ENCODE peak calls at places on chromosomes 2 and 18, in seven cellular contexts. One of them, this sample, is unnamed.

GRCh38 chr2:240508832-240509545 is 48.8 kb downstream of the ANKMY1 start:
- DNase-seq in astrocyte: no peak
- DNase-seq in hepatocyte: no peak
- DNase-seq in K562: no peak
- DNase-seq in RWPE1: no peak
- DNase-seq in neural progenitor cell: no peak
- DNase-seq in CD8-positive, alpha-beta T cell: peak
- DNase-seq in this sample: no peak

GRCh38 chr2:222311321-222311977 is 12.7 kb upstream of the PAX3 start:
- DNase-seq in neural progenitor cell: peak
- DNase-seq in hepatocyte: no peak
- DNase-seq in astrocyte: no peak
- DNase-seq in K562: no peak
- DNase-seq in RWPE1: no peak
- DNase-seq in CD8-positive, alpha-beta T cell: no peak
- DNase-seq in this sample: no peak

GRCh38 chr2:57434952-57435351 is 611.7 kb upstream of the VRK2 start:
- DNase-seq in CD8-positive, alpha-beta T cell: no peak
- DNase-seq in astrocyte: no peak
- DNase-seq in RWPE1: no peak
- DNase-seq in K562: no peak
- DNase-seq in hepatocyte: no peak
- DNase-seq in neural progenitor cell: no peak
- DNase-seq in this sample: no peak

GRCh38 chr2:152322222-152322621 is 12.8 kb upstream of the FMNL2 start:
- DNase-seq in CD8-positive, alpha-beta T cell: no peak
- DNase-seq in K562: no peak
- DNase-seq in RWPE1: no peak
- DNase-seq in astrocyte: no peak
- DNase-seq in neural progenitor cell: no peak
- DNase-seq in hepatocyte: no peak
- DNase-seq in this sample: no peak

GRCh38 chr2:31654241-31654640 is 73.5 kb upstream of the SRD5A2 start:
- DNase-seq in astrocyte: no peak
- DNase-seq in hepatocyte: peak
- DNase-seq in K562: no peak
- DNase-seq in RWPE1: no peak
- DNase-seq in CD8-positive, alpha-beta T cell: no peak
- DNase-seq in neural progenitor cell: no peak
- DNase-seq in this sample: no peak

GRCh38 chr2:191688934-191689695 is 11.2 kb downstream of the NABP1 start:
- DNase-seq in K562: no peak
- DNase-seq in RWPE1: peak
- DNase-seq in neural progenitor cell: no peak
- DNase-seq in hepatocyte: peak
- DNase-seq in CD8-positive, alpha-beta T cell: no peak
- DNase-seq in astrocyte: peak
- DNase-seq in this sample: no peak

GRCh38 chr2:47869859-47870258 is 36.4 kb downstream of the FBXO11 start:
- DNase-seq in neural progenitor cell: peak
- DNase-seq in astrocyte: peak
- DNase-seq in RWPE1: no peak
- DNase-seq in CD8-positive, alpha-beta T cell: no peak
- DNase-seq in hepatocyte: no peak
- DNase-seq in K562: no peak
- DNase-seq in this sample: peak

GRCh38 chr18:32776525-32776924 is 3.7 kb upstream of the KLHL14 start:
- DNase-seq in astrocyte: no peak
- DNase-seq in neural progenitor cell: no peak
- DNase-seq in K562: no peak
- DNase-seq in hepatocyte: no peak
- DNase-seq in CD8-positive, alpha-beta T cell: no peak
- DNase-seq in RWPE1: no peak
- DNase-seq in this sample: no peak

GRCh38 chr2:842151-842792 is 108.4 kb upstream of the SNTG2 start:
- DNase-seq in hepatocyte: no peak
- DNase-seq in RWPE1: no peak
- DNase-seq in astrocyte: no peak
- DNase-seq in CD8-positive, alpha-beta T cell: no peak
- DNase-seq in K562: no peak
- DNase-seq in neural progenitor cell: no peak
- DNase-seq in this sample: no peak

GRCh38 chr2:1988049-1988448 is 243.7 kb upstream of the PXDN start:
- DNase-seq in K562: no peak
- DNase-seq in neural progenitor cell: no peak
- DNase-seq in astrocyte: no peak
- DNase-seq in RWPE1: no peak
- DNase-seq in hepatocyte: no peak
- DNase-seq in CD8-positive, alpha-beta T cell: no peak
- DNase-seq in this sample: no peak

GRCh38 chr2:19021100-19021476 is 337.3 kb downstream of the OSR1 start:
- DNase-seq in neural progenitor cell: peak
- DNase-seq in K562: no peak
- DNase-seq in astrocyte: peak
- DNase-seq in hepatocyte: peak
- DNase-seq in CD8-positive, alpha-beta T cell: no peak
- DNase-seq in RWPE1: peak
- DNase-seq in this sample: no peak

GRCh38 chr2:74569686-74570085 is 15.2 kb downstream of the DOK1 start:
- DNase-seq in astrocyte: no peak
- DNase-seq in neural progenitor cell: no peak
- DNase-seq in hepatocyte: no peak
- DNase-seq in CD8-positive, alpha-beta T cell: no peak
- DNase-seq in RWPE1: no peak
- DNase-seq in K562: no peak
- DNase-seq in this sample: no peak

GRCh38 chr2:20300656-20301055 is 50.0 kb downstream of the PUM2 start:
- DNase-seq in RWPE1: no peak
- DNase-seq in hepatocyte: no peak
- DNase-seq in astrocyte: no peak
- DNase-seq in neural progenitor cell: no peak
- DNase-seq in K562: no peak
- DNase-seq in CD8-positive, alpha-beta T cell: no peak
- DNase-seq in this sample: no peak

GRCh38 chr2:179265082-179265575 is 497 bp upstream of the SESTD1 start:
- DNase-seq in K562: no peak
- DNase-seq in CD8-positive, alpha-beta T cell: no peak
- DNase-seq in RWPE1: no peak
- DNase-seq in hepatocyte: no peak
- DNase-seq in neural progenitor cell: no peak
- DNase-seq in astrocyte: peak
- DNase-seq in this sample: peak

GRCh38 chr2:189162566-189162965 is 17.0 kb downstream of the COL5A2 start:
- DNase-seq in K562: no peak
- DNase-seq in neural progenitor cell: no peak
- DNase-seq in CD8-positive, alpha-beta T cell: no peak
- DNase-seq in hepatocyte: no peak
- DNase-seq in RWPE1: no peak
- DNase-seq in astrocyte: peak
- DNase-seq in this sample: no peak

GRCh38 chr2:207296265-207296948 is 130.7 kb upstream of the KLF7 start:
- DNase-seq in neural progenitor cell: peak
- DNase-seq in astrocyte: no peak
- DNase-seq in hepatocyte: no peak
- DNase-seq in K562: no peak
- DNase-seq in RWPE1: no peak
- DNase-seq in CD8-positive, alpha-beta T cell: no peak
- DNase-seq in this sample: no peak

GRCh38 chr2:28363676-28364075 is 29.0 kb upstream of the FOSL2 start:
- DNase-seq in CD8-positive, alpha-beta T cell: no peak
- DNase-seq in astrocyte: no peak
- DNase-seq in neural progenitor cell: no peak
- DNase-seq in hepatocyte: no peak
- DNase-seq in RWPE1: no peak
- DNase-seq in K562: no peak
- DNase-seq in this sample: no peak

GRCh38 chr2:190121971-190122370 is 59.4 kb upstream of the MSTN start:
- DNase-seq in neural progenitor cell: peak
- DNase-seq in astrocyte: no peak
- DNase-seq in CD8-positive, alpha-beta T cell: no peak
- DNase-seq in RWPE1: peak
- DNase-seq in hepatocyte: no peak
- DNase-seq in K562: no peak
- DNase-seq in this sample: peak

GRCh38 chr2:216596234-216596985 is 36.8 kb upstream of the IGFBP2 start:
- DNase-seq in K562: no peak
- DNase-seq in hepatocyte: peak
- DNase-seq in RWPE1: no peak
- DNase-seq in neural progenitor cell: no peak
- DNase-seq in CD8-positive, alpha-beta T cell: no peak
- DNase-seq in astrocyte: peak
- DNase-seq in this sample: peak

GRCh38 chr2:237695201-237695780 is 67.9 kb downstream of the LRRFIP1 start:
- DNase-seq in hepatocyte: peak
- DNase-seq in RWPE1: peak
- DNase-seq in CD8-positive, alpha-beta T cell: peak
- DNase-seq in astrocyte: peak
- DNase-seq in neural progenitor cell: no peak
- DNase-seq in K562: no peak
- DNase-seq in this sample: peak

GRCh38 chr2:237696471-237696870 is 69.1 kb downstream of the LRRFIP1 start:
- DNase-seq in astrocyte: no peak
- DNase-seq in CD8-positive, alpha-beta T cell: peak
- DNase-seq in K562: no peak
- DNase-seq in hepatocyte: no peak
- DNase-seq in RWPE1: no peak
- DNase-seq in neural progenitor cell: no peak
- DNase-seq in this sample: no peak

GRCh38 chr2:237693281-237694039 is 66.1 kb downstream of the LRRFIP1 start:
- DNase-seq in RWPE1: peak
- DNase-seq in hepatocyte: peak
- DNase-seq in astrocyte: peak
- DNase-seq in neural progenitor cell: no peak
- DNase-seq in K562: no peak
- DNase-seq in CD8-positive, alpha-beta T cell: no peak
- DNase-seq in this sample: no peak

GRCh38 chr2:237692601-237693079 is 65.3 kb downstream of the LRRFIP1 start:
- DNase-seq in astrocyte: no peak
- DNase-seq in RWPE1: no peak
- DNase-seq in CD8-positive, alpha-beta T cell: no peak
- DNase-seq in hepatocyte: peak
- DNase-seq in K562: peak
- DNase-seq in neural progenitor cell: peak
- DNase-seq in this sample: no peak

GRCh38 chr2:237694423-237695194 is 67.2 kb downstream of the LRRFIP1 start:
- DNase-seq in RWPE1: no peak
- DNase-seq in neural progenitor cell: no peak
- DNase-seq in K562: no peak
- DNase-seq in astrocyte: no peak
- DNase-seq in CD8-positive, alpha-beta T cell: peak
- DNase-seq in hepatocyte: no peak
- DNase-seq in this sample: no peak
- TF ChIP-seq CTCF in RWPE1: no peak
- TF ChIP-seq CTCF in neural progenitor cell: no peak
- TF ChIP-seq CTCF in K562: no peak
- TF ChIP-seq CTCF in astrocyte: no peak
- TF ChIP-seq CTCF in CD8-positive, alpha-beta T cell: no peak
- TF ChIP-seq CTCF in hepatocyte: no peak
- TF ChIP-seq CTCF in this sample: no peak

GRCh38 chr18:45342166-45342565 is 273.1 kb upstream of the SLC14A2 start:
- DNase-seq in astrocyte: no peak
- DNase-seq in K562: no peak
- DNase-seq in RWPE1: no peak
- DNase-seq in neural progenitor cell: no peak
- DNase-seq in hepatocyte: no peak
- DNase-seq in CD8-positive, alpha-beta T cell: no peak
- DNase-seq in this sample: no peak

GRCh38 chr18:45341454-45341853 is 273.8 kb upstream of the SLC14A2 start:
- DNase-seq in astrocyte: no peak
- DNase-seq in CD8-positive, alpha-beta T cell: no peak
- DNase-seq in hepatocyte: no peak
- DNase-seq in K562: no peak
- DNase-seq in neural progenitor cell: no peak
- DNase-seq in RWPE1: no peak
- DNase-seq in this sample: no peak

GRCh38 chr18:45337477-45337876 is 277.8 kb upstream of the SLC14A2 start:
- DNase-seq in astrocyte: no peak
- DNase-seq in hepatocyte: no peak
- DNase-seq in RWPE1: no peak
- DNase-seq in CD8-positive, alpha-beta T cell: no peak
- DNase-seq in neural progenitor cell: no peak
- DNase-seq in K562: no peak
- DNase-seq in this sample: no peak

GRCh38 chr18:45340884-45341283 is 274.4 kb upstream of the SLC14A2 start:
- DNase-seq in hepatocyte: no peak
- DNase-seq in astrocyte: no peak
- DNase-seq in RWPE1: no peak
- DNase-seq in neural progenitor cell: no peak
- DNase-seq in CD8-positive, alpha-beta T cell: no peak
- DNase-seq in K562: no peak
- DNase-seq in this sample: no peak

DNA sequence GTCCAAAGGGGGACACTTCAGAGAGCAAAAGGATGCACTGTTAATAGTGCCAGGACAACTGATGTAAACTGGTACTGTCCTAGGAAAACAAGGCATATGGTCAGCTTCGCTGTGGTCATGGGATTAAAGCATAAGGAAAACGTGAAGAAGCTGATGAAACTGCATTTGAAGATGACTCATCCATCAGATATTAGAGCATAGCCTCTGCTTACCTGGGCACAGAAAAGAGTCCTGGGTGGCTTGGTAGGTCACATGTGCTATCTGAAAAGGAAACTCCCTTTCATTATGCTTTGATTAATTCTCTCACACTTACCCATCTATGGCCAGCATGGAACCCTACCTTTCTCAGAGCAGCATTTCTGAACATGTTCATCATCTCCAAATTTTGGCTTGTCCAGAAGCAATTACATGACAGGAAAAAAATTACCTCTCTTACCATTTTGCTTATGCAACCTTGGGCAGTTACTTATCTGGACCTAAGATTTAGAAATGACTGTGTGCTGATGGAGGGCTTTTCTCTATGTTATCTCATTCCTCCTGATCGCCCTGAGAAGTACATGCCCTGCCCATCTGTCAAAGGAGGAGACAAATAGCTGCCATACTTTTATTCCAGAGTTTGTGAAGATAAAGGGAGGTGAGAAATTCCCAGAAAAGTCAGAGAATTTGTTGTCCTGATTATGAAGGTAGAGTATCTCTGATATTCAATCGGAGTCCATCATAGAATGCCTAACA is 275.3 kb upstream of the SLC14A2 start:
- DNase-seq in hepatocyte: no peak
- DNase-seq in CD8-positive, alpha-beta T cell: no peak
- DNase-seq in neural progenitor cell: no peak
- DNase-seq in RWPE1: no peak
- DNase-seq in K562: no peak
- DNase-seq in astrocyte: no peak
- DNase-seq in this sample: no peak
- TF ChIP-seq CTCF in hepatocyte: no peak
- TF ChIP-seq CTCF in CD8-positive, alpha-beta T cell: no peak
- TF ChIP-seq CTCF in neural progenitor cell: no peak
- TF ChIP-seq CTCF in RWPE1: no peak
- TF ChIP-seq CTCF in K562: no peak
- TF ChIP-seq CTCF in astrocyte: no peak
- TF ChIP-seq CTCF in this sample: no peak

GRCh38 chr2:35168351-35168750 is 1187.2 kb upstream of the CRIM1 start:
- DNase-seq in K562: no peak
- DNase-seq in neural progenitor cell: no peak
- DNase-seq in RWPE1: peak
- DNase-seq in hepatocyte: no peak
- DNase-seq in CD8-positive, alpha-beta T cell: no peak
- DNase-seq in astrocyte: no peak
- DNase-seq in this sample: peak
- TF ChIP-seq CTCF in K562: no peak
- TF ChIP-seq CTCF in neural progenitor cell: peak
- TF ChIP-seq CTCF in RWPE1: no peak
- TF ChIP-seq CTCF in hepatocyte: peak
- TF ChIP-seq CTCF in CD8-positive, alpha-beta T cell: no peak
- TF ChIP-seq CTCF in astrocyte: no peak
- TF ChIP-seq CTCF in this sample: peak

GRCh38 chr18:68662779-68663178 is 52.1 kb downstream of the TMX3 start:
- DNase-seq in neural progenitor cell: no peak
- DNase-seq in hepatocyte: no peak
- DNase-seq in K562: no peak
- DNase-seq in RWPE1: no peak
- DNase-seq in astrocyte: peak
- DNase-seq in CD8-positive, alpha-beta T cell: no peak
- DNase-seq in this sample: peak
- TF ChIP-seq CTCF in neural progenitor cell: no peak
- TF ChIP-seq CTCF in hepatocyte: no peak
- TF ChIP-seq CTCF in K562: no peak
- TF ChIP-seq CTCF in RWPE1: no peak
- TF ChIP-seq CTCF in astrocyte: no peak
- TF ChIP-seq CTCF in CD8-positive, alpha-beta T cell: no peak
- TF ChIP-seq CTCF in this sample: peak

This sample was measured in A673.